ENCODE peak calls at places on chromosomes 16 and 17, in four cellular contexts. K is neuronal stem cell, I is T1000, V is T-helper 1 cell. T is an unnamed sample.

GRCh38 chr17:41082565-41083136 is 1.3 kb upstream of the KRTAP4-7 start:
- DNase-seq in I (no peak), V (no peak), K (no peak), T (no peak)

GRCh38 chr17:59753522-59754467 is 46.3 kb downstream of the VMP1 start:
- DNase-seq in I (no peak), K (peak; percentile 72), V (peak; percentile 13), T (peak; percentile 21)

GRCh38 chr16:89279666-89280481 is 62.4 kb downstream of the ZNF778 start:
- DNase-seq in V (no peak), I (no peak), K (no peak), T (no peak)

GRCh38 chr16:64712027-64712426 is 409.8 kb downstream of the CDH11 start:
- DNase-seq in K (no peak), V (no peak), I (no peak), T (no peak)

GRCh38 chr16:63983401-63983800 is 1138.5 kb downstream of the CDH11 start:
- DNase-seq in K (no peak), I (no peak), V (no peak), T (peak; percentile 22)

GRCh38 chr16:11556214-11556819 is 30.4 kb downstream of the LITAF start:
- DNase-seq in K (no peak), I (no peak), V (no peak), T (no peak)

GRCh38 chr16:4803479-4804243 is 1.2 kb upstream of the ROGDI start:
- DNase-seq in V (no peak), I (no peak), K (no peak), T (no peak)

GRCh38 chr16:12089492-12090161 is 113.1 kb downstream of the SNX29 start:
- DNase-seq in V (no peak), K (no peak), I (no peak), T (no peak)

GRCh38 chr16:10728488-10728887 is 15.2 kb upstream of the NUBP1 start:
- DNase-seq in I (no peak), V (no peak), K (no peak), T (no peak)

GRCh38 chr16:66026211-66026610 is 340.3 kb upstream of the CDH5 start:
- DNase-seq in V (no peak), K (no peak), I (no peak), T (no peak)

GRCh38 chr16:79573881-79574280 is 26.7 kb downstream of the MAF start:
- DNase-seq in V (no peak), K (no peak), I (no peak), T (peak; percentile 34)

GRCh38 chr17:34579017-34579946 is at the start of gene TMEM132E:
- DNase-seq in I (no peak), V (no peak), K (peak; percentile 67), T (peak; percentile 74)

GRCh38 chr16:23080329-23080728 is 68.9 kb downstream of the USP31 start:
- DNase-seq in K (no peak), V (no peak), I (no peak), T (no peak)

GRCh38 chr17:75410141-75410540 is 4.7 kb upstream of the GRB2 start:
- DNase-seq in I (no peak), V (no peak), K (no peak), T (no peak)

GRCh38 chr17:67466251-67466650 is 89.2 kb downstream of the PITPNC1 start:
- DNase-seq in V (no peak), I (no peak), K (no peak), T (no peak)

GRCh38 chr16:72785886-72786285 is 262.0 kb downstream of the ZFHX3 start:
- DNase-seq in K (no peak), V (no peak), I (no peak), T (no peak)

GRCh38 chr17:77726549-77726957 is 231.9 kb upstream of the TNRC6C start:
- DNase-seq in I (no peak), K (no peak), V (no peak), T (no peak)

GRCh38 chr16:31474173-31474714 is 2.3 kb downstream of the TGFB1I1 start:
- DNase-seq in I (no peak), V (no peak), K (no peak), T (no peak)

GRCh38 chr16:11095935-11096334 is 151.6 kb downstream of the CLEC16A start:
- DNase-seq in I (no peak), V (no peak), K (no peak), T (no peak)

GRCh38 chr17:27976331-27976730 is 66.1 kb upstream of the NLK start:
- DNase-seq in I (no peak), V (no peak), K (no peak), T (no peak)

GRCh38 chr17:4861052-4861451 is 27.9 kb downstream of the MINK1 start:
- DNase-seq in K (no peak), V (no peak), I (no peak), T (no peak)